ENCODE peak calls at places on chromosomes 13 and 19, in five cellular contexts. T is CD4-positive, alpha-beta memory T cell; W is fibroblast of the conjunctiva; V is HTR-8/SVneo; U is uterus. E is an unnamed sample.
A peak's percentile ranks its signal among the peaks of the same experiment; 100 is the strongest.

GRCh38 chr19:14116918-14117578 is 514 bp downstream of the PRKACA start:
- DNase-seq in T (no peak), W (no peak), V (no peak), U (peak; percentile 61), E (no peak)

GRCh38 chr19:56111601-56112312 is 9.3 kb downstream of the ZNF787 start:
- DNase-seq in T (no peak), W (no peak), V (no peak), U (no peak), E (no peak)

GRCh38 chr13:35554972-35555623 is 78.6 kb upstream of the MAB21L1 start:
- DNase-seq in T (no peak), W (no peak), V (no peak), U (no peak), E (no peak)

GRCh38 chr13:76319921-76320320 is 566.3 kb downstream of the KCTD12 start:
- DNase-seq in T (no peak), W (no peak), V (no peak), U (no peak), E (no peak)

GRCh38 chr19:6503407-6504201 is 1.5 kb upstream of the TUBB4A start:
- DNase-seq in T (no peak), W (no peak), V (no peak), U (no peak), E (no peak)

GRCh38 chr19:41332000-41332399 is 21.7 kb downstream of the TGFB1 start:
- DNase-seq in T (no peak), W (no peak), V (no peak), U (no peak), E (no peak)

GRCh38 chr13:80742027-80742426 is 401.1 kb upstream of the SPRY2 start:
- DNase-seq in T (no peak), W (no peak), V (no peak), U (no peak), E (no peak)

GRCh38 chr19:56727731-56728130 is 56.2 kb upstream of the ZNF835 start:
- DNase-seq in T (no peak), W (no peak), V (no peak), U (no peak), E (no peak)

GRCh38 chr13:25135896-25136295 is 36.2 kb downstream of the AMER2 start:
- DNase-seq in T (no peak), W (no peak), V (no peak), U (no peak), E (no peak)

GRCh38 chr13:46119883-46120614 is 15.2 kb upstream of the CPB2 start:
- DNase-seq in T (no peak), W (peak; percentile 30), V (peak; percentile 12), U (peak; percentile 25), E (no peak)

GRCh38 chr13:57716295-57716694 is 84.8 kb downstream of the PCDH17 start:
- DNase-seq in T (no peak), W (no peak), V (no peak), U (no peak), E (no peak)

GRCh38 chr13:33299626-33300025 is 14.1 kb upstream of the STARD13 start:
- DNase-seq in T (no peak), W (no peak), V (no peak), U (no peak), E (no peak)

GRCh38 chr19:6887326-6887725 is at the start of gene ADGRE1:
- DNase-seq in T (no peak), W (no peak), V (no peak), U (no peak), E (no peak)

GRCh38 chr13:107275945-107276614 is 708.1 kb upstream of the ARGLU1 start:
- DNase-seq in T (no peak), W (no peak), V (no peak), U (no peak), E (no peak)

GRCh38 chr19:4609878-4610511 is 29.3 kb upstream of the TNFAIP8L1 start:
- DNase-seq in T (no peak), W (no peak), V (no peak), U (no peak), E (no peak)

GRCh38 chr13:76991432-76991795 is 467 bp upstream of the CLN5 start:
- DNase-seq in T (peak; percentile 84), W (no peak), V (no peak), U (no peak), E (no peak)

GRCh38 chr19:50974702-50975555 is 5.5 kb upstream of the KLK6 start:
- DNase-seq in T (no peak), W (no peak), V (no peak), U (no peak), E (no peak)

E was measured in SJSA1.